ENCODE peak calls at places on chromosomes 16 and 17, in five cellular contexts. P is mucosa of descending colon, T is K562, Z is psoas muscle, L is tibial artery. X is an unnamed sample.

GRCh38 chr17:6936370-6937028 is 59.4 kb upstream of the ALOX12 start:
- DNase-seq in P (peak; percentile 32), T (no peak), Z (no peak), L (peak; percentile 43), X (no peak)

GRCh38 chr17:60163108-60163784 is 13.5 kb downstream of the CA4 start:
- DNase-seq in P (no peak), T (peak; percentile 31), Z (no peak), L (no peak), X (no peak)

GRCh38 chr17:57898487-57899311 is 48.9 kb upstream of the MRPS23 start:
- DNase-seq in P (peak; percentile 66), T (no peak), Z (peak; percentile 84), L (peak; percentile 51), X (no peak)

GRCh38 chr16:57614546-57615343 is 13.7 kb upstream of the ADGRG1 start:
- DNase-seq in P (no peak), T (no peak), Z (no peak), L (no peak), X (no peak)

GRCh38 chr17:57391076-57391825 is 134.9 kb downstream of the MSI2 start:
- DNase-seq in P (no peak), T (no peak), Z (no peak), L (no peak), X (no peak)

GRCh38 chr16:47234-47633 is 6.2 kb downstream of the POLR3K start:
- DNase-seq in P (no peak), T (no peak), Z (no peak), L (no peak), X (no peak)

GRCh38 chr17:79137015-79137770 is 62.6 kb downstream of the ENGASE start:
- DNase-seq in P (no peak), T (no peak), Z (no peak), L (no peak), X (no peak)

GRCh38 chr16:10668322-10669045 is 26.2 kb downstream of the TEKT5 start:
- DNase-seq in P (no peak), T (no peak), Z (no peak), L (no peak), X (peak; percentile 46)

GRCh38 chr17:17468217-17469010 is 8.4 kb upstream of the MED9 start:
- DNase-seq in P (no peak), T (no peak), Z (no peak), L (no peak), X (no peak)

GRCh38 chr16:67396159-67396774 is 3.0 kb upstream of the TPPP3 start:
- DNase-seq in P (peak; percentile 94), T (peak; percentile 93), Z (peak; percentile 90), L (peak; percentile 73), X (peak; percentile 55)

GRCh38 chr17:4040784-4041183 is 76.5 kb upstream of the ATP2A3 start:
- DNase-seq in P (no peak), T (no peak), Z (no peak), L (no peak), X (no peak)

GRCh38 chr17:2075336-2076056 is 20.6 kb downstream of the HIC1 start:
- DNase-seq in P (peak; percentile 40), T (no peak), Z (peak; percentile 66), L (no peak), X (peak; percentile 43)

GRCh38 chr16:47643610-47644009 is 182.5 kb downstream of the PHKB start:
- DNase-seq in P (no peak), T (no peak), Z (no peak), L (no peak), X (no peak)

GRCh38 chr16:48370234-48370633 is 15.0 kb downstream of the SIAH1 start:
- DNase-seq in P (no peak), T (no peak), Z (no peak), L (no peak), X (no peak)

GRCh38 chr16:12147681-12148479 is 171.3 kb downstream of the SNX29 start:
- DNase-seq in P (no peak), T (no peak), Z (no peak), L (no peak), X (no peak)

GRCh38 chr16:13797718-13798117 is 122.2 kb upstream of the ERCC4 start:
- DNase-seq in P (no peak), T (no peak), Z (no peak), L (no peak), X (no peak)

GRCh38 chr16:89155184-89155679 is 16.3 kb upstream of the CDH15 start:
- DNase-seq in P (peak; percentile 58), T (no peak), Z (peak; percentile 84), L (peak; percentile 66), X (peak; percentile 29)

GRCh38 chr16:88013766-88014165 is 62.5 kb downstream of the BANP start:
- DNase-seq in P (peak; percentile 82), T (no peak), Z (no peak), L (no peak), X (no peak)

GRCh38 chr17:55607736-55608341 is 96.6 kb upstream of the SMIM36 start:
- DNase-seq in P (peak; percentile 51), T (no peak), Z (no peak), L (peak; percentile 46), X (peak; percentile 93)

GRCh38 chr16:17377360-17378324 is 93.1 kb downstream of the XYLT1 start:
- DNase-seq in P (no peak), T (no peak), Z (no peak), L (no peak), X (no peak)

GRCh38 chr16:85868495-85868894 is 30.5 kb upstream of the IRF8 start:
- DNase-seq in P (no peak), T (no peak), Z (no peak), L (no peak), X (no peak)

GRCh38 chr17:9334536-9335446 is 240.8 kb downstream of the STX8 start:
- DNase-seq in P (no peak), T (no peak), Z (no peak), L (no peak), X (no peak)

GRCh38 chr17:64115871-64116534 is 13.9 kb downstream of the ERN1 start:
- DNase-seq in P (no peak), T (no peak), Z (no peak), L (no peak), X (no peak)

GRCh38 chr17:64343833-64344637 is 46.6 kb downstream of the PECAM1 start:
- DNase-seq in P (peak; percentile 56), T (no peak), Z (peak; percentile 70), L (peak; percentile 73), X (peak; percentile 83)

GRCh38 chr16:28207425-28207824 is 4.3 kb downstream of the XPO6 start:
- DNase-seq in P (no peak), T (no peak), Z (no peak), L (no peak), X (no peak)

GRCh38 chr17:79075433-79075805 is 795 bp downstream of the ENGASE start:
- DNase-seq in P (no peak), T (no peak), Z (no peak), L (no peak), X (no peak)

GRCh38 chr16:51641191-51641765 is 490.2 kb upstream of the SALL1 start:
- DNase-seq in P (no peak), T (no peak), Z (no peak), L (no peak), X (no peak)

GRCh38 chr16:67659675-67660563 is at the start of gene ACD:
- DNase-seq in P (peak; percentile 95), T (peak; percentile 97), Z (peak; percentile 95), L (peak; percentile 89), X (peak; percentile 81)

GRCh38 chr17:4938670-4939553 is 934 bp downstream of the SLC25A11 start:
- DNase-seq in P (no peak), T (no peak), Z (peak; percentile 58), L (no peak), X (no peak)

GRCh38 chr17:22503322-22503899 is 811.1 kb downstream of the KCNJ18 start:
- DNase-seq in P (no peak), T (no peak), Z (no peak), L (no peak), X (no peak)
- H3K9me3 ChIP-seq in P (peaks cover 60% of the 10 kb centered on the region), T (no peaks in the 10 kb centered on the region), Z (no peaks in the 10 kb centered on the region), L (peaks cover 4% of the 10 kb centered on the region), X (no peaks in the 10 kb centered on the region)

GRCh38 chr16:30741461-30741914 is 6.7 kb upstream of the PHKG2 start:
- DNase-seq in P (peak; percentile 66), T (no peak), Z (no peak), L (no peak), X (peak; percentile 68)

GRCh38 chr16:30738984-30739951 is 9.0 kb upstream of the PHKG2 start:
- DNase-seq in P (peak; percentile 44), T (no peak), Z (no peak), L (no peak), X (no peak)

GRCh38 chr16:30736995-30737793 is 11.0 kb upstream of the PHKG2 start:
- DNase-seq in P (peak; percentile 16), T (no peak), Z (no peak), L (no peak), X (no peak)

GRCh38 chr16:30740364-30741251 is 7.6 kb upstream of the PHKG2 start:
- DNase-seq in P (peak; percentile 92), T (peak; percentile 61), Z (peak; percentile 91), L (peak; percentile 90), X (peak; percentile 79)

DNA sequence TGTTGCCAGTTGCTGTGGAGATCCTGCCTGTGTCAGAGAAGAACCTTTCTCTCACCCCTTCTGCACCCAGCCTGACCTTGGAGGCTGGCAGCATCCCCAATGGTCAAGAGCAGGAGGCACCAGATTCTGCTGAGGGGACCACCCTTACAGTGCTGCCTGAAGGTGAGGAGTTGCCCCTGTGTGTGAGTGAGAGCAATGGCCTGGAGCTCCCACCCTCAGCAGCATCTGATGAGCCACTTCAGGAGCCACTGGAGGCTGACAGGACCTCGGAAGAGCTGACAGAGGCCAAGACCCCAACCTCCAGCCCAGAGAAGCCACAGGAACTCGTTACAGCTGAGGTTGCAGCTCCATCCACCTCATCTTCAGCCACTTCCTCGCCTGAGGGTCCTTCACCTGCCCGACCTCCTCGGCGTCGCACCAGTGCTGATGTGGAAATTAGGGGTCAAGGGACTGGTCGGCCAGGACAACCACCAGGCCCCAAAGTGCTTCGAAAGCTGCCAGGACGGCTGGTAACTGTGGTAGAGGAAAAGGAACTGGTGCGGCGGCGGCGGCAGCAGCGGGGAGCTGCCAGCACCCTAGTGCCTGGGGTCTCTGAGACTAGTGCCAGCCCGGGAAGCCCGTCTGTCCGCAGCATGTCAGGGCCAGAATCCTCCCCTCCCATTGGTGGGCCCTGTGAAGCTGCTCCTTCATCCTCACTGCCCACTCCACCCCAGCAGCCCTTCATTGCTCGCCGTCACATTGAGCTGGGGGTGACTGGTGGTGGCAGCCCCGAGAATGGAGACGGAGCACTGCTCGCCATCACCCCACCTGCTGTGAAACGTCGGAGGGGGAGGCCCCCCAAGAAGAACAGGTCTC is 10.2 kb upstream of the PHKG2 start:
- DNase-seq in P (peak; percentile 12), T (no peak), Z (peak; percentile 39), L (no peak), X (no peak)
- H3K4me3 ChIP-seq in P (no peak overlapping the region), T (no peak overlapping the region), Z (no peak overlapping the region), L (no peak overlapping the region), X (no peak overlapping the region)

DNA sequence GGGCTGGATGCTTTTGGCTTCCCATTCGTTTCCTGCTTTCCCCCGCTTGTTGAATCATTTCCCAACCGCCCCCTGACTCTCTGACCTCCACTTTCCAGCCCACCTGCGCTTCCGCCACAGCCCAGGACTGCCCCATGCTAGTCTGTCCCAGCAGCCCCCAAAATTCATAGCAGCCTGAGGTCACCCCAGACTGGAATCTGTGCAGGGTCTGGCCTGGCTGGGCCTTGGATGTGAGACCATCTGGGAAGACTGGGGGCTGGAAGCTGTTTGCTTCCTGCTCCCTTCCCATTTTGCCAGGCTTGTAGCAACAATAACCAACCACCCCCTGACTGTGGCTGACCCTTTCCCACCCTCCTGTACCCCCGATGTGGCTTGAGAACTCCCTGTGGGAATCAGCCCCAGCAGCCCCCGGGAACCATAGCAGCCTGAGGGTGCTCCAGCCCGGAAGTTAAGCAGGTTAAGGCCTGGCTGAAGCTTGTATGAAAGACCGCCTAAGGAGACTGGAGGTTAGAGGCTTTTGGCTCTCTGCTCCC is 2290.8 kb downstream of the TP53TG3F start:
- DNase-seq in P (no peak), T (no peak), Z (no peak), L (no peak), X (no peak)
- H3K9me3 ChIP-seq in P (peaks cover 97% of the 10 kb centered on the region), T (no peaks in the 10 kb centered on the region), Z (no peaks in the 10 kb centered on the region), L (peaks cover 43% of the 10 kb centered on the region), X (no peaks in the 10 kb centered on the region)

GRCh38 chr17:22128171-22128570 is 435.8 kb downstream of the KCNJ18 start:
- DNase-seq in P (no peak), T (no peak), Z (no peak), L (no peak), X (no peak)
- H3K4me3 ChIP-seq in P (no peak overlapping the region), T (no peak overlapping the region), Z (no peak overlapping the region), L (no peak overlapping the region), X (no peak overlapping the region)

X was measured in MG63.